ENCODE peak calls at places on chromosomes 3 and 15, in six cellular contexts. V is CD8-positive, alpha-beta T cell; M is cardiac fibroblast; I is T-helper 2 cell; F is GM23338; Z is Right ventricle myocardium superior. W is an unnamed sample.

GRCh38 chr15:65421360-65422215 is 1.2 kb downstream of the IGDCC4 start:
- DNase-seq in V (no peak), M (peak; percentile 29), I (no peak), F (peak; percentile 98), Z (peak; percentile 78), W (no peak)

GRCh38 chr15:46304320-46304719 is 669.5 kb downstream of the SQOR start:
- DNase-seq in V (no peak), M (no peak), I (no peak), F (peak; percentile 87), Z (no peak), W (no peak)

GRCh38 chr3:14539384-14540208 is 546 bp downstream of the GRIP2 start:
- DNase-seq in V (no peak), M (no peak), I (no peak), F (no peak), Z (peak; percentile 40), W (no peak)

GRCh38 chr3:41690766-41691563 is 270.9 kb downstream of the ULK4 start:
- DNase-seq in V (no peak), M (peak; percentile 61), I (no peak), F (no peak), Z (no peak), W (no peak)

GRCh38 chr3:186225603-186226002 is 116.7 kb upstream of the ETV5 start:
- DNase-seq in V (no peak), M (no peak), I (no peak), F (no peak), Z (no peak), W (no peak)

GRCh38 chr3:153749070-153749610 is 372.1 kb upstream of the ARHGEF26 start:
- DNase-seq in V (no peak), M (peak; percentile 42), I (no peak), F (no peak), Z (no peak), W (no peak)

GRCh38 chr3:176431986-176432385 is 765.3 kb downstream of the TBL1XR1 start:
- DNase-seq in V (no peak), M (no peak), I (no peak), F (no peak), Z (no peak), W (no peak)

GRCh38 chr3:158570999-158571702 is at the start of gene MLF1:
- DNase-seq in V (peak; percentile 80), M (peak; percentile 98), I (peak; percentile 68), F (peak; percentile 98), Z (peak; percentile 98), W (peak; percentile 59)

GRCh38 chr15:40959331-40960141 is 6.3 kb downstream of the CHAC1 start:
- DNase-seq in V (no peak), M (no peak), I (no peak), F (peak; percentile 64), Z (peak; percentile 20), W (no peak)

GRCh38 chr3:48565591-48566400 is 2.2 kb upstream of the UCN2 start:
- DNase-seq in V (no peak), M (peak; percentile 62), I (no peak), F (no peak), Z (no peak), W (no peak)

GRCh38 chr3:184679056-184679502 is 32.8 kb downstream of the MAGEF1 start:
- DNase-seq in V (no peak), M (peak; percentile 49), I (no peak), F (peak; percentile 76), Z (peak; percentile 61), W (no peak)

GRCh38 chr3:127043041-127043641 is 60.2 kb downstream of the PLXNA1 start:
- DNase-seq in V (no peak), M (peak; percentile 13), I (no peak), F (peak; percentile 54), Z (peak; percentile 33), W (no peak)

GRCh38 chr3:16474304-16474703 is 39.2 kb downstream of the RFTN1 start:
- DNase-seq in V (no peak), M (peak; percentile 55), I (no peak), F (no peak), Z (no peak), W (no peak)

GRCh38 chr3:23341147-23341838 is 138.2 kb downstream of the UBE2E2 start:
- DNase-seq in V (no peak), M (no peak), I (no peak), F (no peak), Z (no peak), W (no peak)

GRCh38 chr3:49030331-49030730 is 1.1 kb upstream of the IMPDH2 start:
- DNase-seq in V (no peak), M (no peak), I (no peak), F (no peak), Z (no peak), W (no peak)

GRCh38 chr3:18740631-18741583 is 315.8 kb upstream of the SATB1 start:
- DNase-seq in V (peak; percentile 60), M (no peak), I (peak; percentile 36), F (no peak), Z (no peak), W (peak; percentile 21)

GRCh38 chr3:107269081-107269480 is 108.2 kb upstream of the CCDC54 start:
- DNase-seq in V (no peak), M (no peak), I (no peak), F (no peak), Z (no peak), W (no peak)

GRCh38 chr15:85379403-85380131 is 836 bp upstream of the AKAP13 start:
- DNase-seq in V (no peak), M (no peak), I (peak; percentile 20), F (peak; percentile 28), Z (no peak), W (peak; percentile 24)

GRCh38 chr15:29596266-29596665 is 226.0 kb downstream of the TJP1 start:
- DNase-seq in V (no peak), M (peak; percentile 78), I (no peak), F (peak; percentile 53), Z (no peak), W (no peak)

GRCh38 chr3:145094355-145094941 is 1066.5 kb downstream of the PLOD2 start:
- DNase-seq in V (no peak), M (peak; percentile 76), I (no peak), F (peak; percentile 76), Z (no peak), W (no peak)

GRCh38 chr3:100506355-100506754 is 13.9 kb downstream of the TMEM45A start:
- DNase-seq in V (no peak), M (no peak), I (no peak), F (no peak), Z (no peak), W (no peak)